ENCODE peak calls at places on chromosomes 7 and 10, in seven cellular contexts. One of them, this sample, is unnamed.
A peak's percentile ranks its signal among the peaks of the same experiment; 100 is the strongest.

GRCh38 chr10:85043207-85043606 is 714.8 kb downstream of the CCSER2 start:
- DNase-seq in heart left ventricle: no peak
- DNase-seq in A549: no peak
- DNase-seq in endothelial cell of umbilical vein: no peak
- DNase-seq in esophagus muscularis mucosa: no peak
- DNase-seq in uterus: no peak
- DNase-seq in transverse colon: no peak
- DNase-seq in this sample: no peak

GRCh38 chr10:84308021-84308420 is 20.4 kb upstream of the CCSER2 start:
- DNase-seq in heart left ventricle: no peak
- DNase-seq in transverse colon: no peak
- DNase-seq in uterus: no peak
- DNase-seq in esophagus muscularis mucosa: no peak
- DNase-seq in A549: no peak
- DNase-seq in endothelial cell of umbilical vein: no peak
- DNase-seq in this sample: no peak

GRCh38 chr10:3126741-3127342 is 45.7 kb downstream of the PITRM1 start:
- DNase-seq in esophagus muscularis mucosa: no peak
- DNase-seq in A549: no peak
- DNase-seq in transverse colon: peak; percentile 60
- DNase-seq in heart left ventricle: no peak
- DNase-seq in endothelial cell of umbilical vein: no peak
- DNase-seq in uterus: no peak
- DNase-seq in this sample: no peak

GRCh38 chr7:50314778-50315177 is 10.3 kb downstream of the IKZF1 start:
- DNase-seq in endothelial cell of umbilical vein: no peak
- DNase-seq in A549: no peak
- DNase-seq in uterus: no peak
- DNase-seq in transverse colon: no peak
- DNase-seq in esophagus muscularis mucosa: no peak
- DNase-seq in heart left ventricle: no peak
- DNase-seq in this sample: no peak

GRCh38 chr10:114265392-114266053 is 26.5 kb downstream of the VWA2 start:
- DNase-seq in transverse colon: no peak
- DNase-seq in heart left ventricle: peak; percentile 41
- DNase-seq in endothelial cell of umbilical vein: no peak
- DNase-seq in esophagus muscularis mucosa: no peak
- DNase-seq in uterus: peak; percentile 68
- DNase-seq in A549: no peak
- DNase-seq in this sample: no peak

GRCh38 chr10:3754727-3755439 is 30.1 kb downstream of the KLF6 start:
- DNase-seq in heart left ventricle: no peak
- DNase-seq in endothelial cell of umbilical vein: peak; percentile 94
- DNase-seq in A549: peak; percentile 84
- DNase-seq in esophagus muscularis mucosa: no peak
- DNase-seq in transverse colon: no peak
- DNase-seq in uterus: no peak
- DNase-seq in this sample: no peak

GRCh38 chr7:95092332-95092731 is 184.9 kb downstream of the PPP1R9A start:
- DNase-seq in uterus: no peak
- DNase-seq in endothelial cell of umbilical vein: no peak
- DNase-seq in heart left ventricle: no peak
- DNase-seq in transverse colon: no peak
- DNase-seq in A549: no peak
- DNase-seq in esophagus muscularis mucosa: no peak
- DNase-seq in this sample: no peak

GRCh38 chr7:17848516-17848915 is 91.8 kb downstream of the SNX13 start:
- DNase-seq in transverse colon: no peak
- DNase-seq in A549: no peak
- DNase-seq in esophagus muscularis mucosa: no peak
- DNase-seq in uterus: no peak
- DNase-seq in heart left ventricle: no peak
- DNase-seq in endothelial cell of umbilical vein: no peak
- DNase-seq in this sample: no peak

GRCh38 chr7:87151701-87152111 is 547 bp upstream of the DMTF1 start:
- DNase-seq in transverse colon: no peak
- DNase-seq in heart left ventricle: no peak
- DNase-seq in endothelial cell of umbilical vein: no peak
- DNase-seq in esophagus muscularis mucosa: no peak
- DNase-seq in A549: no peak
- DNase-seq in uterus: no peak
- DNase-seq in this sample: no peak

GRCh38 chr10:129799942-129800341 is 164.1 kb downstream of the EBF3 start:
- DNase-seq in A549: no peak
- DNase-seq in uterus: no peak
- DNase-seq in endothelial cell of umbilical vein: no peak
- DNase-seq in transverse colon: no peak
- DNase-seq in heart left ventricle: no peak
- DNase-seq in esophagus muscularis mucosa: no peak
- DNase-seq in this sample: no peak

GRCh38 chr10:78865518-78865835 is 203.3 kb upstream of the ZMIZ1 start:
- DNase-seq in endothelial cell of umbilical vein: no peak
- DNase-seq in uterus: no peak
- DNase-seq in heart left ventricle: no peak
- DNase-seq in esophagus muscularis mucosa: peak; percentile 78
- DNase-seq in transverse colon: no peak
- DNase-seq in A549: no peak
- DNase-seq in this sample: no peak

GRCh38 chr10:103458720-103459119 is at the start of gene CALHM1:
- DNase-seq in heart left ventricle: no peak
- DNase-seq in endothelial cell of umbilical vein: no peak
- DNase-seq in esophagus muscularis mucosa: no peak
- DNase-seq in A549: no peak
- DNase-seq in uterus: no peak
- DNase-seq in transverse colon: no peak
- DNase-seq in this sample: no peak

GRCh38 chr7:27953777-27954176 is 213.8 kb downstream of the TAX1BP1 start:
- DNase-seq in endothelial cell of umbilical vein: no peak
- DNase-seq in transverse colon: no peak
- DNase-seq in uterus: no peak
- DNase-seq in A549: no peak
- DNase-seq in esophagus muscularis mucosa: peak; percentile 70
- DNase-seq in heart left ventricle: no peak
- DNase-seq in this sample: no peak

GRCh38 chr10:689433-690226 is at the start of gene DIP2C:
- DNase-seq in heart left ventricle: peak; percentile 81
- DNase-seq in endothelial cell of umbilical vein: peak; percentile 41
- DNase-seq in esophagus muscularis mucosa: peak; percentile 92
- DNase-seq in A549: peak; percentile 62
- DNase-seq in transverse colon: peak; percentile 67
- DNase-seq in uterus: peak; percentile 79
- DNase-seq in this sample: no peak

GRCh38 chr7:31058122-31058521 is 6.0 kb downstream of the ADCYAP1R1 start:
- DNase-seq in esophagus muscularis mucosa: no peak
- DNase-seq in heart left ventricle: no peak
- DNase-seq in endothelial cell of umbilical vein: no peak
- DNase-seq in A549: peak; percentile 12
- DNase-seq in uterus: no peak
- DNase-seq in transverse colon: no peak
- DNase-seq in this sample: no peak

DNA sequence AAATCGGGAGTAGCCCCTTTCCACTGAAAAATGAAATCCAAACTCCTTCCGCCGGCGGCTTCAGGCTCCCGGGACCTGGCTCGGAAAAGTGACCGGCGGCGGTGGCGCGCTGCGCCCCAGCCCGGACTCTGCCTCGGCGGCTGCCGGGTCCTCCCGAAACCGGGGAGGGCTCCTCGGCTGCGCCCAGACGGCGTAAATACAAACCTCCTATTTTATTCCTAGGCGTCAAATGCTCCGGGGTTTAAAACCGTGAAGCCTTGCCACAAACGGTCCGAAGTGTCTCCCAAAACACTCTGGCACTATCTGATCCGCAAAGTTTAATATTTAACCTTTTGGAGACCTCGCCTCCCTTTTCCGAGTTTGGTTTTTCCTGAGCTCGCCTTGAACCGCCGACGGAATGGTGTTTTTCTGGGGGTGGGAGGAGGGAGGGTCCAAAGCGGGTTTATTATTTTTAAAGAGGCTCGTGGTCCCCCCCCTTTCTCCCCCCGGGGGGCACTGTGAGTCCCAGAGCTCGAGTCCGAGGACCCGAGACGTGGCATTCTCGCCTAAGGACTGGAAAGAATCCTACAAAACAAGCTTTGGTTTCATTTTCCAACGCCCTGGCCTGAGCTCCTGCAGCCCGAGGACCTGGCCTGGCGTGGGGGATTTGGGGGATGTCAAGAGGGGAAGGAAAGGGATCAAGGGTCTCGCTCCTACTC is 1.9 kb downstream of the TNRC18 start:
- DNase-seq in uterus: peak; percentile 57
- DNase-seq in endothelial cell of umbilical vein: peak; percentile 61
- DNase-seq in A549: peak; percentile 72
- DNase-seq in heart left ventricle: peak; percentile 63
- DNase-seq in esophagus muscularis mucosa: no peak
- DNase-seq in transverse colon: peak; percentile 64
- DNase-seq in this sample: no peak
- TF ChIP-seq POLR2A in uterus: peak; percentile 58
- TF ChIP-seq POLR2A in endothelial cell of umbilical vein: no peak
- TF ChIP-seq POLR2A in A549: no peak
- TF ChIP-seq POLR2A in heart left ventricle: no peak
- TF ChIP-seq POLR2A in esophagus muscularis mucosa: no peak
- TF ChIP-seq POLR2A in transverse colon: peak; percentile 65
- TF ChIP-seq POLR2A in this sample: no peak

GRCh38 chr7:100886142-100886935 is 3.2 kb downstream of the UFSP1 start:
- DNase-seq in transverse colon: no peak
- DNase-seq in heart left ventricle: no peak
- DNase-seq in A549: no peak
- DNase-seq in esophagus muscularis mucosa: no peak
- DNase-seq in endothelial cell of umbilical vein: no peak
- DNase-seq in uterus: no peak
- DNase-seq in this sample: no peak
- TF ChIP-seq POLR2A in transverse colon: no peak
- TF ChIP-seq POLR2A in heart left ventricle: no peak
- TF ChIP-seq POLR2A in A549: no peak
- TF ChIP-seq POLR2A in esophagus muscularis mucosa: no peak
- TF ChIP-seq POLR2A in endothelial cell of umbilical vein: no peak
- TF ChIP-seq POLR2A in uterus: no peak
- TF ChIP-seq POLR2A in this sample: no peak

DNA sequence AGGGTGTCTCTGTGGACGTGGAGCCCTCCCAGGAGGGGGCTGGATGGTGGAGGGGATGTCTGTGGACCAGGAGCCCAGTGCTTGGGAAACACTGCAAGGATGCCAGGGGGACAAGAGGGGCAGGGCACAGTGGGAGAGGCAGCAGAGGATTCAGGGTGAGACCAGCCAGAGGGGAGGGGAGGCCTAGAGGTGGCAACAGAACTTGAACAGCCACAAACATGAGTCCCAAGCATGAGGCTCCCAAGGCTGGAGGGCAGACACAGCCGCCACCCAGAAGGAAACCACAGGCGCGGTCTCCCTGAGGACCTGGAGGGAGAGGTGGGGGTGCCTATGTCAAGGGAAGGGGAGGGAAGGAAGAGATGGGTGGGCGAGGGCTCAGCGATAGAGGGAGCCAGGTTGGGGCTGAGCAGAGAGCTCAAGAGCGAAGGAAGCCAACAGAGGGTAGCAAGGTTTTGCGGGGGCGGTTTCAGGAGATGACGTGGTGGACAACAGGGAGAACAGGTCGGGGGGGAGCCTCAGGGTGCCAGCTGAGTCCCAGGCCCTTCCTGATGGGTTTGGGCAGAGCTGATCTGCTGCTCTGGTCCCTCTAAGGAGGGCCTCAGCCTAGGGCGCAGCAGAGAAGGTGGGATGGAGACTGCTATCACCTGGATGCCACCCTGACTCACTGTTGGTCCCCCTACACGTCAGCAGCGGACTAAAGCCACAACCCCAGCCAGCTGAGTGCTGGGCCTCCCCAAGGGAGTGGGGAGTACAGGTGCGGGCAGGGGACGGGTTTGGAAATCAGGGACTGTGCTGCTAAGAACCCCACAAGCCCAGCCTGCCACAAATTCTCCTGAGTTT is 6.7 kb upstream of the PILRA start:
- DNase-seq in A549: no peak
- DNase-seq in uterus: no peak
- DNase-seq in heart left ventricle: no peak
- DNase-seq in endothelial cell of umbilical vein: no peak
- DNase-seq in transverse colon: peak; percentile 41
- DNase-seq in esophagus muscularis mucosa: no peak
- DNase-seq in this sample: no peak
- TF ChIP-seq POLR2A in A549: no peak
- TF ChIP-seq POLR2A in uterus: no peak
- TF ChIP-seq POLR2A in heart left ventricle: no peak
- TF ChIP-seq POLR2A in endothelial cell of umbilical vein: no peak
- TF ChIP-seq POLR2A in transverse colon: peak; percentile 21
- TF ChIP-seq POLR2A in esophagus muscularis mucosa: no peak
- TF ChIP-seq POLR2A in this sample: no peak

GRCh38 chr7:112449902-112450806 is at the start of gene IFRD1:
- DNase-seq in uterus: peak; percentile 99
- DNase-seq in endothelial cell of umbilical vein: peak; percentile 98
- DNase-seq in heart left ventricle: peak; percentile 98
- DNase-seq in transverse colon: peak; percentile 99
- DNase-seq in A549: peak; percentile 99
- DNase-seq in esophagus muscularis mucosa: peak; percentile 100
- DNase-seq in this sample: peak; percentile 94

GRCh38 chr7:112452102-112452888 is 2.0 kb downstream of the IFRD1 start:
- DNase-seq in esophagus muscularis mucosa: no peak
- DNase-seq in endothelial cell of umbilical vein: peak; percentile 66
- DNase-seq in heart left ventricle: peak; percentile 48
- DNase-seq in transverse colon: peak; percentile 29
- DNase-seq in A549: peak; percentile 24
- DNase-seq in uterus: peak; percentile 38
- DNase-seq in this sample: no peak

GRCh38 chr7:112448891-112449290 is 1.4 kb upstream of the IFRD1 start:
- DNase-seq in endothelial cell of umbilical vein: no peak
- DNase-seq in esophagus muscularis mucosa: no peak
- DNase-seq in A549: no peak
- DNase-seq in heart left ventricle: no peak
- DNase-seq in uterus: no peak
- DNase-seq in transverse colon: no peak
- DNase-seq in this sample: no peak

GRCh38 chr7:112449353-112449752 is 907 bp upstream of the IFRD1 start:
- DNase-seq in transverse colon: peak; percentile 55
- DNase-seq in A549: peak; percentile 24
- DNase-seq in heart left ventricle: no peak
- DNase-seq in endothelial cell of umbilical vein: peak; percentile 36
- DNase-seq in uterus: no peak
- DNase-seq in esophagus muscularis mucosa: no peak
- DNase-seq in this sample: no peak

DNA sequence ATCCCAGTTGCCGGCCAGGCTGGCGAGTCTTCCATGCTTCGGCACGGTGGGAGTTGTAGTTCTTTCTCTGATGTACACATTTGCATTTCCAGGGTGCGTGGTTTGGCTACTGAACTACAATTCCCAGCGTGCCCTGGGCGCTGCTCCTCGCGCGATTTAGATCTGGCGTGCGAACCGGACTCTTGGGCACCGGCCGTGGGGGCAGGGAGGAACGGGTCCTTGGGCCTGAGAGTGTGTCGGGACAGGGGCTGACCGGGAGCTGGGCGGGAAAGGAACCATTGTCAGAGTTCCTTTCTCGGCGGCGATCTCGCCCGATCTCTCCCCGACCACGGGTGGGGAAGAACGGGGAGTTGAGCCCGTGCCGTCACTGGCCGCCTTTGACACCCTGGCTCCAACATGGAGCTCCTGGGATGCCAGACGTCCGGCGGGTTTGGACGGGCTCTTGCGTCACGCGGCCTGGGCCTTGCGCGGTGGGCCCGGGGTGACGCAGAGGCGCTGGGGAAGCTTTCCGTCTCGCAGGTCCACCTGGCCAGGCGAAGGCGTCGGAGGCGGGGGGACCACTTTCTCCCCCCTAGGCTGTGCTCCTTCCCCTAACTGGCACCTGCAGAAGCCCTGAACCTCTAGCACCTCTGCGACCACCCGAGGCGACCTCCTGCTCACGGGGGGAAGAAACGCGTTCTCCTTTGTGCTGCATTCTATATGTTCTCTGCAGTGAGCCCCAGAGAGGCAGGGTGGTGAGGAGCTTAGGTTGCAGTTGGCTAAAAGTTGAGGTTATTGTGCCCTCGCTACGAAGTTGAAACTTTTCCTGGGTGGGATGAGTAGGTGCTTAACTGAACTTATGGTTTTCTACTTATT is 774 bp downstream of the IFRD1 start:
- DNase-seq in transverse colon: peak; percentile 95
- DNase-seq in esophagus muscularis mucosa: peak; percentile 98
- DNase-seq in endothelial cell of umbilical vein: peak; percentile 98
- DNase-seq in uterus: peak; percentile 95
- DNase-seq in heart left ventricle: peak; percentile 95
- DNase-seq in A549: peak; percentile 96
- DNase-seq in this sample: peak; percentile 69
- TF ChIP-seq POLR2A in transverse colon: no peak
- TF ChIP-seq POLR2A in esophagus muscularis mucosa: peak; percentile 66
- TF ChIP-seq POLR2A in endothelial cell of umbilical vein: peak; percentile 41
- TF ChIP-seq POLR2A in uterus: peak; percentile 32
- TF ChIP-seq POLR2A in heart left ventricle: no peak
- TF ChIP-seq POLR2A in A549: no peak
- TF ChIP-seq POLR2A in this sample: no peak

This sample was measured in esophagus squamous epithelium.